ENCODE peak calls at places on chromosomes 11 and 22, in ten cellular contexts. One of them, this sample, is unnamed.

GRCh38 chr11:36976740-36977139 is 378.7 kb upstream of the RAG2 start:
- DNase-seq in activated T-cell treated with anti-CD3 and anti-CD28 coated beads for 1 hour: no peak
- DNase-seq in iPS-NIHi11: no peak
- DNase-seq in Karpas-422: no peak
- DNase-seq in adipocyte: no peak
- DNase-seq in psoas muscle: peak
- DNase-seq in pancreas: no peak
- DNase-seq in T follicular helper cell: no peak
- DNase-seq in choroid plexus epithelial cell: no peak
- DNase-seq in NCI-H748 treated with DMSO at 0.1 percent for 48 hours: no peak
- DNase-seq in this sample: no peak

GRCh38 chr11:65504671-65505433 is 6.0 kb downstream of the MALAT1 start:
- DNase-seq in choroid plexus epithelial cell: peak
- DNase-seq in pancreas: no peak
- DNase-seq in activated T-cell treated with anti-CD3 and anti-CD28 coated beads for 1 hour: no peak
- DNase-seq in psoas muscle: no peak
- DNase-seq in adipocyte: peak
- DNase-seq in Karpas-422: peak
- DNase-seq in iPS-NIHi11: no peak
- DNase-seq in NCI-H748 treated with DMSO at 0.1 percent for 48 hours: no peak
- DNase-seq in T follicular helper cell: no peak
- DNase-seq in this sample: peak

GRCh38 chr22:38941488-38941987 is 15.9 kb upstream of the APOBEC3A start:
- DNase-seq in pancreas: no peak
- DNase-seq in T follicular helper cell: no peak
- DNase-seq in adipocyte: no peak
- DNase-seq in iPS-NIHi11: no peak
- DNase-seq in Karpas-422: no peak
- DNase-seq in choroid plexus epithelial cell: no peak
- DNase-seq in psoas muscle: no peak
- DNase-seq in activated T-cell treated with anti-CD3 and anti-CD28 coated beads for 1 hour: no peak
- DNase-seq in NCI-H748 treated with DMSO at 0.1 percent for 48 hours: no peak
- DNase-seq in this sample: no peak

GRCh38 chr11:85627332-85627997 is at the start of gene DLG2:
- DNase-seq in NCI-H748 treated with DMSO at 0.1 percent for 48 hours: peak
- DNase-seq in choroid plexus epithelial cell: peak
- DNase-seq in Karpas-422: peak
- DNase-seq in activated T-cell treated with anti-CD3 and anti-CD28 coated beads for 1 hour: no peak
- DNase-seq in psoas muscle: no peak
- DNase-seq in T follicular helper cell: no peak
- DNase-seq in pancreas: no peak
- DNase-seq in iPS-NIHi11: no peak
- DNase-seq in adipocyte: peak
- DNase-seq in this sample: peak

GRCh38 chr11:103488021-103488420 is 378.8 kb downstream of the DYNC2H1 start:
- DNase-seq in iPS-NIHi11: no peak
- DNase-seq in Karpas-422: no peak
- DNase-seq in T follicular helper cell: no peak
- DNase-seq in NCI-H748 treated with DMSO at 0.1 percent for 48 hours: no peak
- DNase-seq in choroid plexus epithelial cell: no peak
- DNase-seq in psoas muscle: no peak
- DNase-seq in pancreas: no peak
- DNase-seq in activated T-cell treated with anti-CD3 and anti-CD28 coated beads for 1 hour: no peak
- DNase-seq in adipocyte: no peak
- DNase-seq in this sample: no peak

GRCh38 chr11:68021167-68021787 is 9.2 kb upstream of the NDUFS8 start:
- DNase-seq in activated T-cell treated with anti-CD3 and anti-CD28 coated beads for 1 hour: no peak
- DNase-seq in psoas muscle: no peak
- DNase-seq in NCI-H748 treated with DMSO at 0.1 percent for 48 hours: no peak
- DNase-seq in pancreas: no peak
- DNase-seq in iPS-NIHi11: peak
- DNase-seq in Karpas-422: peak
- DNase-seq in adipocyte: no peak
- DNase-seq in choroid plexus epithelial cell: no peak
- DNase-seq in T follicular helper cell: no peak
- DNase-seq in this sample: no peak

GRCh38 chr11:117953029-117953671 is 23.9 kb upstream of the TMPRSS13 start:
- DNase-seq in choroid plexus epithelial cell: no peak
- DNase-seq in iPS-NIHi11: no peak
- DNase-seq in Karpas-422: peak
- DNase-seq in adipocyte: no peak
- DNase-seq in pancreas: no peak
- DNase-seq in psoas muscle: no peak
- DNase-seq in activated T-cell treated with anti-CD3 and anti-CD28 coated beads for 1 hour: no peak
- DNase-seq in NCI-H748 treated with DMSO at 0.1 percent for 48 hours: no peak
- DNase-seq in T follicular helper cell: peak
- DNase-seq in this sample: no peak

GRCh38 chr11:67268684-67269268 is 2.5 kb downstream of the GRK2 start:
- DNase-seq in T follicular helper cell: no peak
- DNase-seq in activated T-cell treated with anti-CD3 and anti-CD28 coated beads for 1 hour: no peak
- DNase-seq in pancreas: no peak
- DNase-seq in choroid plexus epithelial cell: no peak
- DNase-seq in adipocyte: no peak
- DNase-seq in Karpas-422: no peak
- DNase-seq in iPS-NIHi11: no peak
- DNase-seq in NCI-H748 treated with DMSO at 0.1 percent for 48 hours: no peak
- DNase-seq in psoas muscle: no peak
- DNase-seq in this sample: no peak

GRCh38 chr11:45859661-45860140 is 12.4 kb downstream of the CRY2 start:
- DNase-seq in Karpas-422: no peak
- DNase-seq in NCI-H748 treated with DMSO at 0.1 percent for 48 hours: no peak
- DNase-seq in pancreas: peak
- DNase-seq in choroid plexus epithelial cell: peak
- DNase-seq in iPS-NIHi11: peak
- DNase-seq in psoas muscle: peak
- DNase-seq in activated T-cell treated with anti-CD3 and anti-CD28 coated beads for 1 hour: no peak
- DNase-seq in adipocyte: peak
- DNase-seq in T follicular helper cell: no peak
- DNase-seq in this sample: peak

GRCh38 chr22:41345807-41346335 is 35.9 kb upstream of the TEF start:
- DNase-seq in pancreas: no peak
- DNase-seq in iPS-NIHi11: no peak
- DNase-seq in activated T-cell treated with anti-CD3 and anti-CD28 coated beads for 1 hour: no peak
- DNase-seq in Karpas-422: no peak
- DNase-seq in T follicular helper cell: no peak
- DNase-seq in NCI-H748 treated with DMSO at 0.1 percent for 48 hours: no peak
- DNase-seq in adipocyte: no peak
- DNase-seq in psoas muscle: no peak
- DNase-seq in choroid plexus epithelial cell: no peak
- DNase-seq in this sample: no peak

GRCh38 chr11:65090628-65091027 is 5.4 kb upstream of the VPS51 start:
- DNase-seq in Karpas-422: no peak
- DNase-seq in pancreas: no peak
- DNase-seq in T follicular helper cell: no peak
- DNase-seq in adipocyte: no peak
- DNase-seq in NCI-H748 treated with DMSO at 0.1 percent for 48 hours: no peak
- DNase-seq in choroid plexus epithelial cell: no peak
- DNase-seq in activated T-cell treated with anti-CD3 and anti-CD28 coated beads for 1 hour: no peak
- DNase-seq in iPS-NIHi11: no peak
- DNase-seq in psoas muscle: no peak
- DNase-seq in this sample: no peak

GRCh38 chr11:62778441-62778840 is 7.2 kb downstream of the TAF6L start:
- DNase-seq in pancreas: no peak
- DNase-seq in psoas muscle: no peak
- DNase-seq in adipocyte: no peak
- DNase-seq in iPS-NIHi11: no peak
- DNase-seq in choroid plexus epithelial cell: no peak
- DNase-seq in Karpas-422: no peak
- DNase-seq in activated T-cell treated with anti-CD3 and anti-CD28 coated beads for 1 hour: no peak
- DNase-seq in NCI-H748 treated with DMSO at 0.1 percent for 48 hours: no peak
- DNase-seq in T follicular helper cell: no peak
- DNase-seq in this sample: no peak

GRCh38 chr11:848380-848931 is 5.8 kb downstream of the TSPAN4 start:
- DNase-seq in iPS-NIHi11: peak
- DNase-seq in Karpas-422: peak
- DNase-seq in psoas muscle: no peak
- DNase-seq in NCI-H748 treated with DMSO at 0.1 percent for 48 hours: no peak
- DNase-seq in pancreas: no peak
- DNase-seq in choroid plexus epithelial cell: peak
- DNase-seq in T follicular helper cell: peak
- DNase-seq in adipocyte: peak
- DNase-seq in activated T-cell treated with anti-CD3 and anti-CD28 coated beads for 1 hour: peak
- DNase-seq in this sample: no peak

GRCh38 chr11:134664863-134665535 is 253.0 kb upstream of the B3GAT1 start:
- DNase-seq in pancreas: no peak
- DNase-seq in adipocyte: no peak
- DNase-seq in choroid plexus epithelial cell: no peak
- DNase-seq in Karpas-422: no peak
- DNase-seq in T follicular helper cell: no peak
- DNase-seq in psoas muscle: no peak
- DNase-seq in activated T-cell treated with anti-CD3 and anti-CD28 coated beads for 1 hour: no peak
- DNase-seq in NCI-H748 treated with DMSO at 0.1 percent for 48 hours: no peak
- DNase-seq in iPS-NIHi11: no peak
- DNase-seq in this sample: no peak

GRCh38 chr11:95230054-95231034 is 658 bp downstream of the SESN3 start:
- DNase-seq in Karpas-422: peak
- DNase-seq in adipocyte: peak
- DNase-seq in NCI-H748 treated with DMSO at 0.1 percent for 48 hours: no peak
- DNase-seq in psoas muscle: peak
- DNase-seq in T follicular helper cell: peak
- DNase-seq in pancreas: peak
- DNase-seq in activated T-cell treated with anti-CD3 and anti-CD28 coated beads for 1 hour: no peak
- DNase-seq in iPS-NIHi11: peak
- DNase-seq in choroid plexus epithelial cell: peak
- DNase-seq in this sample: peak

GRCh38 chr11:47552086-47552580 is 799 bp downstream of the CELF1 start:
- DNase-seq in iPS-NIHi11: peak
- DNase-seq in Karpas-422: peak
- DNase-seq in activated T-cell treated with anti-CD3 and anti-CD28 coated beads for 1 hour: no peak
- DNase-seq in adipocyte: peak
- DNase-seq in psoas muscle: peak
- DNase-seq in choroid plexus epithelial cell: peak
- DNase-seq in NCI-H748 treated with DMSO at 0.1 percent for 48 hours: no peak
- DNase-seq in pancreas: peak
- DNase-seq in T follicular helper cell: no peak
- DNase-seq in this sample: peak

GRCh38 chr11:129308241-129308865 is 67.3 kb upstream of the BARX2 start:
- DNase-seq in adipocyte: no peak
- DNase-seq in T follicular helper cell: no peak
- DNase-seq in iPS-NIHi11: no peak
- DNase-seq in pancreas: no peak
- DNase-seq in psoas muscle: no peak
- DNase-seq in choroid plexus epithelial cell: no peak
- DNase-seq in NCI-H748 treated with DMSO at 0.1 percent for 48 hours: no peak
- DNase-seq in activated T-cell treated with anti-CD3 and anti-CD28 coated beads for 1 hour: no peak
- DNase-seq in Karpas-422: no peak
- DNase-seq in this sample: no peak

GRCh38 chr11:94674005-94674491 is 94.1 kb upstream of the AMOTL1 start:
- DNase-seq in Karpas-422: no peak
- DNase-seq in choroid plexus epithelial cell: no peak
- DNase-seq in adipocyte: no peak
- DNase-seq in NCI-H748 treated with DMSO at 0.1 percent for 48 hours: no peak
- DNase-seq in activated T-cell treated with anti-CD3 and anti-CD28 coated beads for 1 hour: no peak
- DNase-seq in iPS-NIHi11: no peak
- DNase-seq in pancreas: no peak
- DNase-seq in T follicular helper cell: no peak
- DNase-seq in psoas muscle: peak
- DNase-seq in this sample: no peak

GRCh38 chr11:1647901-1648721 is 18.5 kb downstream of the KRTAP5-5 start:
- DNase-seq in NCI-H748 treated with DMSO at 0.1 percent for 48 hours: no peak
- DNase-seq in activated T-cell treated with anti-CD3 and anti-CD28 coated beads for 1 hour: no peak
- DNase-seq in pancreas: no peak
- DNase-seq in adipocyte: no peak
- DNase-seq in T follicular helper cell: no peak
- DNase-seq in iPS-NIHi11: no peak
- DNase-seq in choroid plexus epithelial cell: no peak
- DNase-seq in Karpas-422: no peak
- DNase-seq in psoas muscle: no peak
- DNase-seq in this sample: no peak

GRCh38 chr22:29251265-29251664 is 16.5 kb downstream of the RHBDD3 start:
- DNase-seq in choroid plexus epithelial cell: no peak
- DNase-seq in pancreas: no peak
- DNase-seq in T follicular helper cell: no peak
- DNase-seq in iPS-NIHi11: no peak
- DNase-seq in NCI-H748 treated with DMSO at 0.1 percent for 48 hours: no peak
- DNase-seq in adipocyte: no peak
- DNase-seq in activated T-cell treated with anti-CD3 and anti-CD28 coated beads for 1 hour: no peak
- DNase-seq in psoas muscle: no peak
- DNase-seq in Karpas-422: no peak
- DNase-seq in this sample: no peak

GRCh38 chr11:117884994-117885393 is 8.5 kb upstream of the FXYD6 start:
- DNase-seq in NCI-H748 treated with DMSO at 0.1 percent for 48 hours: no peak
- DNase-seq in psoas muscle: no peak
- DNase-seq in T follicular helper cell: no peak
- DNase-seq in adipocyte: no peak
- DNase-seq in pancreas: no peak
- DNase-seq in Karpas-422: no peak
- DNase-seq in choroid plexus epithelial cell: peak
- DNase-seq in activated T-cell treated with anti-CD3 and anti-CD28 coated beads for 1 hour: no peak
- DNase-seq in iPS-NIHi11: no peak
- DNase-seq in this sample: peak

GRCh38 chr22:38873469-38874411 is 1.7 kb upstream of the CBX6 start:
- DNase-seq in iPS-NIHi11: no peak
- DNase-seq in NCI-H748 treated with DMSO at 0.1 percent for 48 hours: peak
- DNase-seq in psoas muscle: no peak
- DNase-seq in Karpas-422: no peak
- DNase-seq in choroid plexus epithelial cell: no peak
- DNase-seq in adipocyte: no peak
- DNase-seq in pancreas: no peak
- DNase-seq in activated T-cell treated with anti-CD3 and anti-CD28 coated beads for 1 hour: peak
- DNase-seq in T follicular helper cell: peak
- DNase-seq in this sample: no peak

GRCh38 chr22:25564979-25565677 is 653 bp downstream of the GRK3 start:
- DNase-seq in psoas muscle: peak
- DNase-seq in Karpas-422: peak
- DNase-seq in activated T-cell treated with anti-CD3 and anti-CD28 coated beads for 1 hour: peak
- DNase-seq in iPS-NIHi11: peak
- DNase-seq in pancreas: peak
- DNase-seq in adipocyte: peak
- DNase-seq in T follicular helper cell: no peak
- DNase-seq in choroid plexus epithelial cell: peak
- DNase-seq in NCI-H748 treated with DMSO at 0.1 percent for 48 hours: no peak
- DNase-seq in this sample: no peak

GRCh38 chr11:89667001-89667400 is 43.1 kb upstream of the TRIM77 start:
- DNase-seq in iPS-NIHi11: no peak
- DNase-seq in adipocyte: no peak
- DNase-seq in psoas muscle: no peak
- DNase-seq in T follicular helper cell: no peak
- DNase-seq in choroid plexus epithelial cell: no peak
- DNase-seq in Karpas-422: no peak
- DNase-seq in pancreas: no peak
- DNase-seq in NCI-H748 treated with DMSO at 0.1 percent for 48 hours: no peak
- DNase-seq in activated T-cell treated with anti-CD3 and anti-CD28 coated beads for 1 hour: no peak
- DNase-seq in this sample: no peak

GRCh38 chr11:116046127-116046526 is 541.9 kb upstream of the CADM1 start:
- DNase-seq in activated T-cell treated with anti-CD3 and anti-CD28 coated beads for 1 hour: no peak
- DNase-seq in Karpas-422: no peak
- DNase-seq in choroid plexus epithelial cell: no peak
- DNase-seq in T follicular helper cell: no peak
- DNase-seq in pancreas: no peak
- DNase-seq in adipocyte: no peak
- DNase-seq in NCI-H748 treated with DMSO at 0.1 percent for 48 hours: no peak
- DNase-seq in iPS-NIHi11: no peak
- DNase-seq in psoas muscle: no peak
- DNase-seq in this sample: no peak

GRCh38 chr11:2576536-2576935 is 123.3 kb downstream of the KCNQ1OT1 start:
- DNase-seq in Karpas-422: no peak
- DNase-seq in adipocyte: no peak
- DNase-seq in psoas muscle: peak
- DNase-seq in T follicular helper cell: no peak
- DNase-seq in iPS-NIHi11: no peak
- DNase-seq in pancreas: no peak
- DNase-seq in NCI-H748 treated with DMSO at 0.1 percent for 48 hours: no peak
- DNase-seq in activated T-cell treated with anti-CD3 and anti-CD28 coated beads for 1 hour: no peak
- DNase-seq in choroid plexus epithelial cell: no peak
- DNase-seq in this sample: no peak

GRCh38 chr22:24157783-24158170 is 23.5 kb upstream of the SUSD2 start:
- DNase-seq in adipocyte: peak
- DNase-seq in iPS-NIHi11: no peak
- DNase-seq in psoas muscle: no peak
- DNase-seq in Karpas-422: no peak
- DNase-seq in choroid plexus epithelial cell: no peak
- DNase-seq in activated T-cell treated with anti-CD3 and anti-CD28 coated beads for 1 hour: no peak
- DNase-seq in pancreas: no peak
- DNase-seq in NCI-H748 treated with DMSO at 0.1 percent for 48 hours: no peak
- DNase-seq in T follicular helper cell: no peak
- DNase-seq in this sample: no peak

GRCh38 chr11:78961186-78961782 is 386.6 kb upstream of the NARS2 start:
- DNase-seq in pancreas: peak
- DNase-seq in Karpas-422: no peak
- DNase-seq in T follicular helper cell: no peak
- DNase-seq in adipocyte: peak
- DNase-seq in psoas muscle: no peak
- DNase-seq in iPS-NIHi11: peak
- DNase-seq in choroid plexus epithelial cell: peak
- DNase-seq in activated T-cell treated with anti-CD3 and anti-CD28 coated beads for 1 hour: no peak
- DNase-seq in NCI-H748 treated with DMSO at 0.1 percent for 48 hours: no peak
- DNase-seq in this sample: no peak

This sample was measured in brain microvascular endothelial cell.